ENCODE peak calls at places on chromosomes 3 and 15, in nine cellular contexts. N is SJSA1, K is choroid plexus epithelial cell, W is T-helper 17 cell, P is left ventricle myocardium superior, B is NCI-H1092, M is retinal pigment epithelial cell, E is left cardiac atrium, S is RWPE1. C is an unnamed sample.
A peak's percentile ranks its signal among the peaks of the same experiment; 100 is the strongest.

GRCh38 chr3:54756330-54756731 is 171.5 kb downstream of the LRTM1 start:
- DNase-seq in N (peak; percentile 79), K (peak; percentile 92), W (no peak), P (no peak), B (no peak), M (peak; percentile 79), E (no peak), S (no peak), C (peak; percentile 97)

GRCh38 chr3:18354706-18355105 is 70.4 kb downstream of the SATB1 start:
- DNase-seq in N (no peak), K (no peak), W (no peak), P (no peak), B (no peak), M (no peak), E (no peak), S (no peak), C (peak; percentile 1)

GRCh38 chr3:52670621-52671521 is 14.8 kb downstream of the PBRM1 start:
- DNase-seq in N (peak; percentile 91), K (peak; percentile 100), W (no peak), P (no peak), B (no peak), M (peak; percentile 99), E (no peak), S (peak; percentile 85), C (peak; percentile 100)

GRCh38 chr15:68285243-68285980 is 7.9 kb downstream of the FEM1B start:
- DNase-seq in N (no peak), K (peak; percentile 42), W (no peak), P (no peak), B (no peak), M (no peak), E (no peak), S (no peak), C (no peak)

GRCh38 chr3:118587037-118587741 is 447.5 kb downstream of the IGSF11 start:
- DNase-seq in N (no peak), K (no peak), W (no peak), P (no peak), B (no peak), M (no peak), E (no peak), S (no peak), C (no peak)

GRCh38 chr3:115727135-115727534 is 103.8 kb downstream of the GAP43 start:
- DNase-seq in N (no peak), K (no peak), W (no peak), P (no peak), B (no peak), M (no peak), E (no peak), S (no peak), C (no peak)

GRCh38 chr15:61103026-61103425 is 126.1 kb downstream of the RORA start:
- DNase-seq in N (no peak), K (no peak), W (no peak), P (no peak), B (no peak), M (no peak), E (no peak), S (no peak), C (no peak)

GRCh38 chr3:194730369-194730768 is 44.7 kb downstream of the FAM43A start:
- DNase-seq in N (no peak), K (no peak), W (no peak), P (no peak), B (no peak), M (peak; percentile 88), E (no peak), S (peak; percentile 56), C (no peak)

GRCh38 chr3:180252683-180253082 is 215.9 kb upstream of the PEX5L start:
- DNase-seq in N (no peak), K (no peak), W (no peak), P (no peak), B (peak; percentile 1), M (no peak), E (no peak), S (peak; percentile 20), C (no peak)

GRCh38 chr15:90819390-90819789 is 49.0 kb upstream of the FURIN start:
- DNase-seq in N (no peak), K (no peak), W (no peak), P (peak; percentile 80), B (no peak), M (no peak), E (no peak), S (no peak), C (no peak)

GRCh38 chr15:100350434-100351226 is 8.9 kb upstream of the ADAMTS17 start:
- DNase-seq in N (no peak), K (peak; percentile 81), W (no peak), P (no peak), B (no peak), M (no peak), E (no peak), S (peak; percentile 49), C (peak; percentile 15)

GRCh38 chr3:11764931-11765363 is 81.7 kb downstream of the TAMM41 start:
- DNase-seq in N (peak; percentile 73), K (peak; percentile 66), W (no peak), P (no peak), B (no peak), M (peak; percentile 99), E (no peak), S (peak; percentile 56), C (peak; percentile 65)